ENCODE peak calls at places on chromosomes 2 and 18, in ten cellular contexts. T is body of pancreas, Z is prostate gland, C is thyroid gland, O is gastrocnemius medialis, L is esophagus squamous epithelium, E is Peyer's patch, N is sigmoid colon, P is HepG2, Y is ovary. F is an unnamed sample.

GRCh38 chr2:23788100-23788499 is 138.8 kb downstream of the ATAD2B start:
- DNase-seq in T (no peak), Z (no peak), C (no peak), O (no peak), L (no peak), E (no peak), N (no peak), P (no peak), Y (no peak), F (no peak)

GRCh38 chr2:43950383-43951008 is 45.3 kb downstream of the LRPPRC start:
- DNase-seq in T (peak; percentile 12), Z (peak; percentile 12), C (no peak), O (no peak), L (no peak), E (no peak), N (no peak), P (peak; percentile 54), Y (no peak), F (no peak)

GRCh38 chr2:47029737-47030524 is 114.3 kb upstream of the MCFD2 start:
- DNase-seq in T (no peak), Z (no peak), C (no peak), O (no peak), L (no peak), E (no peak), N (no peak), P (peak; percentile 81), Y (no peak), F (no peak)

GRCh38 chr2:240868286-240869108 is at the start of gene AGXT:
- DNase-seq in T (no peak), Z (peak; percentile 21), C (no peak), O (no peak), L (no peak), E (no peak), N (peak; percentile 52), P (peak; percentile 71), Y (peak; percentile 27), F (no peak)

GRCh38 chr18:30387401-30387800 is 655.1 kb downstream of the DSC3 start:
- DNase-seq in T (no peak), Z (no peak), C (no peak), O (no peak), L (no peak), E (no peak), N (no peak), P (no peak), Y (no peak), F (no peak)

GRCh38 chr18:9348079-9348671 is 13.6 kb downstream of the TWSG1 start:
- DNase-seq in T (no peak), Z (no peak), C (no peak), O (no peak), L (no peak), E (no peak), N (no peak), P (no peak), Y (no peak), F (no peak)

GRCh38 chr2:27779417-27780055 is 8.0 kb downstream of the MRPL33 start:
- DNase-seq in T (no peak), Z (no peak), C (no peak), O (no peak), L (no peak), E (no peak), N (no peak), P (no peak), Y (no peak), F (no peak)

GRCh38 chr2:68692511-68692910 is 42.1 kb upstream of the ARHGAP25 start:
- DNase-seq in T (no peak), Z (no peak), C (no peak), O (no peak), L (no peak), E (no peak), N (no peak), P (no peak), Y (no peak), F (no peak)

GRCh38 chr2:239827511-239827865 is 197.7 kb downstream of the NDUFA10 start:
- DNase-seq in T (no peak), Z (no peak), C (no peak), O (no peak), L (no peak), E (no peak), N (peak; percentile 43), P (no peak), Y (peak; percentile 17), F (no peak)

GRCh38 chr2:60152226-60152833 is 401.1 kb downstream of the BCL11A start:
- DNase-seq in T (no peak), Z (no peak), C (no peak), O (no peak), L (no peak), E (no peak), N (no peak), P (peak; percentile 26), Y (no peak), F (no peak)

GRCh38 chr18:32472841-32473240 is 2.2 kb upstream of the GAREM1 start:
- DNase-seq in T (no peak), Z (no peak), C (no peak), O (no peak), L (no peak), E (no peak), N (no peak), P (no peak), Y (no peak), F (no peak)

GRCh38 chr2:98434492-98434891 is 10.2 kb upstream of the INPP4A start:
- DNase-seq in T (no peak), Z (no peak), C (no peak), O (no peak), L (no peak), E (no peak), N (no peak), P (no peak), Y (no peak), F (no peak)

GRCh38 chr2:98436734-98437133 is 7.9 kb upstream of the INPP4A start:
- DNase-seq in T (no peak), Z (no peak), C (no peak), O (no peak), L (no peak), E (no peak), N (no peak), P (no peak), Y (no peak), F (no peak)

GRCh38 chr2:98442488-98442887 is 2.2 kb upstream of the INPP4A start:
- DNase-seq in T (no peak), Z (no peak), C (no peak), O (no peak), L (no peak), E (no peak), N (no peak), P (no peak), Y (no peak), F (no peak)

GRCh38 chr2:98441706-98442450 is 2.8 kb upstream of the INPP4A start:
- DNase-seq in T (no peak), Z (no peak), C (no peak), O (no peak), L (no peak), E (no peak), N (no peak), P (no peak), Y (no peak), F (no peak)

GRCh38 chr2:98438190-98439133 is 6.2 kb upstream of the INPP4A start:
- DNase-seq in T (no peak), Z (no peak), C (no peak), O (no peak), L (no peak), E (no peak), N (no peak), P (no peak), Y (no peak), F (no peak)
- H3K9me3 ChIP-seq in T (no peaks in the 10 kb centered on the region), Z (no peaks in the 10 kb centered on the region), C (no peaks in the 10 kb centered on the region), O (no peaks in the 10 kb centered on the region), L (peaks cover 4% of the 10 kb centered on the region), E (no peaks in the 10 kb centered on the region), N (no peaks in the 10 kb centered on the region), P (peaks cover 17% of the 10 kb centered on the region), Y (no peaks in the 10 kb centered on the region), F (no peaks in the 10 kb centered on the region)

GRCh38 chr2:64601027-64601767 is 52.5 kb downstream of the SERTAD2 start:
- DNase-seq in T (no peak), Z (no peak), C (no peak), O (no peak), L (no peak), E (no peak), N (no peak), P (no peak), Y (no peak), F (no peak)
- H3K27ac ChIP-seq in T (no peak overlapping the region), Z (no peak overlapping the region), C (no peak overlapping the region), O (no peak overlapping the region), L (no peak overlapping the region), E (peak overlapping the region; percentile 31), N (no peak overlapping the region), P (no peak overlapping the region), Y (no peak overlapping the region), F (no peak overlapping the region)

DNA sequence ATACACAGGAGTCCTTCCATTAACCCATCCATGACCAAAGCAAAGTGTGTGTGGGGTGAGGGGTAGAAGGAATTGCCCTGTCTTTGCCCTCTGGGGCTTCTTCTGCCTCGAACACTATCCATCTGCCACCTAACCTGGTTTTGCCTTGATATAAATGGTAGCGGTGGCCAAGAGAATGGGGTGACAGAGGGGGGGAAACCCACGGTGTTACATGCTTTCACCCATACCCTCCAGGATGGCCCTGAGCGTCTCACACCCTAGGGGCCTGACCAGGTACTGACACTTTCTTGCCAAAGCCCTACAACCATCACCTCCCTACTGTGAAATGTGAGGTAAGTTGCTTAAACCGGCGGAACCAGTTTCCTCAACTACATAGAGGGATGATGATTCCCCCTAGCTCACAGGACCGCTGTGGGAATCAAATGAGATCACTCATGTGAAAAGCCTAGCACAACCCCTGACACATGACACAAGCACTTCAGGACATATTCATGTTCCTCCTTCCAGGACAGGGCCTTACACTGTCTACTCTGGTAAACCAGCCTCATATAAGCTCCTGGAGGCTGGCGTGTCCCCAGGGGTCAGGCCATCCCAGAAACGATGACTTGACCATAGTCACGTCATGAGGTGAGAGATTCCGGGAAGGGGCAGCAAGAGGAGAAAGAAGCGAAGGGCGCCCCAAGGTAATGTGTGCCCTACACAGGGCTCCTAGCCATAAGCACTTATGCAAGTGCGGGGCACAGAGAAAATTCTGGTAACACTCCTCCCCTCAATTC is 49.7 kb downstream of the C2orf42 start:
- DNase-seq in T (peak; percentile 90), Z (peak; percentile 83), C (peak; percentile 90), O (peak; percentile 68), L (peak; percentile 56), E (peak; percentile 67), N (peak; percentile 74), P (peak; percentile 48), Y (peak; percentile 59), F (peak; percentile 62)
- TF ChIP-seq POLR2A in T (peak; percentile 37), Z (peak; percentile 71), C (peak; percentile 61), O (peak; percentile 42), L (peak; percentile 59), E (no peak), N (peak; percentile 6), P (no peak), Y (no peak), F (no peak)

GRCh38 chr2:86500325-86500724 is 59.2 kb downstream of the KDM3A start:
- DNase-seq in T (no peak), Z (no peak), C (no peak), O (no peak), L (no peak), E (no peak), N (no peak), P (no peak), Y (no peak), F (no peak)
- H3K9me3 ChIP-seq in T (no peaks in the 10 kb centered on the region), Z (no peaks in the 10 kb centered on the region), C (no peaks in the 10 kb centered on the region), O (no peaks in the 10 kb centered on the region), L (peaks cover 11% of the 10 kb centered on the region), E (peaks cover 14% of the 10 kb centered on the region), N (peaks cover 3% of the 10 kb centered on the region), P (peaks cover 23% of the 10 kb centered on the region), Y (no peaks in the 10 kb centered on the region), F (no peaks in the 10 kb centered on the region)

DNA sequence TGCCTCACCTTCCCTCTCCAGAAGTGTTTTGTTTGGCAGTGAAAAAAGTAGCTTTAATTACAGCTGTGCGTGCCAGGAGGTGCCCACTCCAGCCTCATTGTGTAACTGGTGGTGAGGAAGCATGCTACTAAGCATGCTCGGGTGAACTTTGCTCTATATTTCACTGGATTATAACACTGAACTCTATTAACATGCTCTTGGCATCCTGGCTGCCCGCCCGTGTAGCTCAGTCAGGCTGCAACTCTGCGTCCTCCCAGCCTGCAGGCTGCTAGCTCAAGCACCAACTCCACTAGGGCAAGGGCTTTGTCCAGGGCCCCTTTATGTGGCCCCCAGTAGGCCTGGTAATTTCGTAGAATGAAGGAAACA is 34.4 kb downstream of the IMPA2 start:
- DNase-seq in T (peak; percentile 91), Z (peak; percentile 48), C (peak; percentile 96), O (no peak), L (no peak), E (no peak), N (peak; percentile 90), P (no peak), Y (peak; percentile 29), F (no peak)
- H3K27ac ChIP-seq in T (peak overlapping the region; percentile 94), Z (no peak overlapping the region), C (peak overlapping the region; percentile 72), O (peak overlapping the region; percentile 62), L (peak overlapping the region; percentile 83), E (peak overlapping the region; percentile 91), N (peak overlapping the region; percentile 67), P (no peak overlapping the region), Y (no peak overlapping the region), F (no peak overlapping the region)